ENCODE peak calls at places on chromosomes 5 and 9, in eight cellular contexts. H is breast epithelium, J is fibroblast of lung, Q is SJSA1, V is keratinocyte, K is lung, T is heart left ventricle, L is PC-3. B is an unnamed sample.

GRCh38 chr9:100515578-100516494 is 42.9 kb downstream of the TMEFF1 start:
- DNase-seq in H (no peak), J (peak), Q (no peak), V (no peak), K (no peak), T (no peak), L (no peak), B (no peak)

GRCh38 chr5:107310181-107310580 is 360.6 kb downstream of the EFNA5 start:
- DNase-seq in H (no peak), J (no peak), Q (no peak), V (no peak), K (no peak), T (no peak), L (no peak), B (no peak)

GRCh38 chr5:887947-888640 is 4.5 kb downstream of the BRD9 start:
- DNase-seq in H (no peak), J (no peak), Q (no peak), V (no peak), K (no peak), T (no peak), L (no peak), B (no peak)

GRCh38 chr5:79811904-79812303 is 122.3 kb downstream of the CMYA5 start:
- DNase-seq in H (no peak), J (no peak), Q (no peak), V (no peak), K (no peak), T (no peak), L (no peak), B (no peak)

GRCh38 chr9:89592201-89592815 is 12.5 kb upstream of the GADD45G start:
- DNase-seq in H (no peak), J (no peak), Q (no peak), V (no peak), K (peak), T (no peak), L (no peak), B (no peak)

GRCh38 chr9:116842658-116843057 is 155.6 kb downstream of the TRIM32 start:
- DNase-seq in H (no peak), J (no peak), Q (no peak), V (no peak), K (no peak), T (no peak), L (peak), B (no peak)

GRCh38 chr5:42250-42649 is 49.7 kb upstream of the PLEKHG4B start:
- DNase-seq in H (no peak), J (peak), Q (no peak), V (no peak), K (no peak), T (no peak), L (peak), B (no peak)

GRCh38 chr5:4100739-4101138 is 505.1 kb downstream of the IRX1 start:
- DNase-seq in H (no peak), J (no peak), Q (no peak), V (no peak), K (no peak), T (no peak), L (no peak), B (no peak)

GRCh38 chr9:88738708-88739107 is 203.7 kb downstream of the NXNL2 start:
- DNase-seq in H (no peak), J (peak), Q (no peak), V (no peak), K (no peak), T (no peak), L (no peak), B (no peak)

GRCh38 chr5:137778772-137779564 is 24.8 kb upstream of the HNRNPA0 start:
- DNase-seq in H (no peak), J (peak), Q (no peak), V (no peak), K (no peak), T (no peak), L (peak), B (no peak)

GRCh38 chr5:2710910-2711309 is 40.6 kb downstream of the IRX2 start:
- DNase-seq in H (no peak), J (peak), Q (no peak), V (no peak), K (no peak), T (no peak), L (peak), B (no peak)

DNA sequence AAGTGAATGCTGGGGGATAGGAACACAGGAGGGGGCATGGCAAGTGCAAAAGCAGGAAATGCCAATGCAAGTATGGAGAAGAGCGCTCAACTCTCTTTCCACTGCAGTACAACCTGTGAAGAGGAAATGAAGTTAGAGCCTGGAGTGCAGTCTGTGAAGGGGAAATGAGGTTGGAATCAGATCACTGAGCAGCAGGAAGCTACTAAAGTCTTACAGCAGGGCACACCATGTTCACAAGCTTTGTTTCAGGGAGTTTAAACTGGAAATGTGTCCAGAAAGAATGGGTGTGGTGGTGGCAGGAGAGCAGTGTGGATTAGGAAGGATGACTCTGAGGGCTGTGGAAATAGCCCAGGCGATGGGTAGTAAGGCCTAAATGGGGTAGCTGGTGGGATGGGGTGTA is 15.4 kb downstream of the ARHGEF37 start:
- DNase-seq in H (no peak), J (no peak), Q (no peak), V (no peak), K (no peak), T (no peak), L (no peak), B (no peak)
- H3K27ac ChIP-seq in H (peak), J (no peak), Q (no peak), V (no peak), K (peak), T (peak), L (no peak), B (peak)

DNA sequence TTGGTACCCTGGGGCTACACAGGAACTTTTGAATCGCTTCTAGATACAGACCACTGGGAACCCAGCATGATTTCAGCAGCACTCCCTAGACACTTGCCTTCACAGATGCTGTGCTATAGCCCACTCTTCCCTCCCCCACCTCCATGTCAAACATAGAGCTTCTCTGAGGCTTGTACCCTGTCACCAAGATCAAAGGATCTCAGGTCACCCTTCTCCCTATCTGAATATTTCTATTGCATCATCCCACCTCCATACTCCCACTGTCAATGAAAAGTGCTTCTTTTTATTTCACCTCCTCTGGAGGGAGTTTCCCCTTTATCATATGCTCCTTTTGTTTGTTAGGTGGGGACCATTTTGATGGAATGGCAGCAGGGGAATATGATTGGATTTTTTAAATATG is 29.2 kb upstream of the PHF24 start:
- DNase-seq in H (no peak), J (no peak), Q (no peak), V (no peak), K (no peak), T (no peak), L (no peak), B (no peak)
- H3K27ac ChIP-seq in H (no peak), J (no peak), Q (no peak), V (no peak), K (no peak), T (no peak), L (no peak), B (no peak)

GRCh38 chr9:134993996-134994720 is 76.4 kb upstream of the FCN1 start:
- DNase-seq in H (peak), J (no peak), Q (no peak), V (no peak), K (no peak), T (no peak), L (no peak), B (no peak)
- H3K27ac ChIP-seq in H (no peak), J (no peak), Q (no peak), V (no peak), K (no peak), T (no peak), L (no peak), B (no peak)

GRCh38 chr5:126961702-126962101 is 68.7 kb downstream of the MARCHF3 start:
- DNase-seq in H (no peak), J (peak), Q (no peak), V (peak), K (no peak), T (no peak), L (peak), B (peak)

GRCh38 chr5:126954981-126955380 is 75.4 kb downstream of the MARCHF3 start:
- DNase-seq in H (no peak), J (no peak), Q (no peak), V (no peak), K (no peak), T (no peak), L (no peak), B (no peak)

GRCh38 chr5:126959188-126959587 is 71.2 kb downstream of the MARCHF3 start:
- DNase-seq in H (no peak), J (no peak), Q (no peak), V (no peak), K (no peak), T (no peak), L (no peak), B (no peak)

GRCh38 chr5:126961128-126961527 is 69.2 kb downstream of the MARCHF3 start:
- DNase-seq in H (no peak), J (no peak), Q (no peak), V (no peak), K (no peak), T (no peak), L (no peak), B (no peak)

DNA sequence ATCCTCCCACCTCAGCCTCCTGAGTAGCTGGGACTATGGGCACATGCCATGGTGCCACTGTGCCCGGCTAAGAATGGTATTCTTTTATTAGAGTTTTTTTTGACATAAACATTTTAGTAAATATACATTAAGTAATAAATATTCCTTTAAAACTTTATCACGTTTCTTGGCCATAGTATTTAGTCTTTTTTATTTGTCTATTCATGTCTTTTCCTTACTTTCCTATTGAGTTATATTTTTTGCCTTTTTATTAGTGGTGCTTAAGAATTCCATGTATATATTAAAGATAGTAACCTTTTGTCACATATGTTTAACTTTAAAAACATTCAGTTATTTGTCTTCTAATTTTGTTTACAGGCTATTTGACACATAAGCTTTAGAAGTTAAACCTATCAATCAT is 73.4 kb downstream of the MARCHF3 start:
- DNase-seq in H (no peak), J (no peak), Q (no peak), V (no peak), K (no peak), T (no peak), L (no peak), B (no peak)
- H3K27ac ChIP-seq in H (no peak), J (no peak), Q (no peak), V (no peak), K (no peak), T (no peak), L (no peak), B (no peak)

GRCh38 chr5:7363067-7363677 is 32.8 kb upstream of the ADCY2 start:
- DNase-seq in H (no peak), J (no peak), Q (no peak), V (no peak), K (no peak), T (no peak), L (no peak), B (no peak)
- H3K27ac ChIP-seq in H (no peak), J (no peak), Q (no peak), V (no peak), K (no peak), T (no peak), L (no peak), B (no peak)

DNA sequence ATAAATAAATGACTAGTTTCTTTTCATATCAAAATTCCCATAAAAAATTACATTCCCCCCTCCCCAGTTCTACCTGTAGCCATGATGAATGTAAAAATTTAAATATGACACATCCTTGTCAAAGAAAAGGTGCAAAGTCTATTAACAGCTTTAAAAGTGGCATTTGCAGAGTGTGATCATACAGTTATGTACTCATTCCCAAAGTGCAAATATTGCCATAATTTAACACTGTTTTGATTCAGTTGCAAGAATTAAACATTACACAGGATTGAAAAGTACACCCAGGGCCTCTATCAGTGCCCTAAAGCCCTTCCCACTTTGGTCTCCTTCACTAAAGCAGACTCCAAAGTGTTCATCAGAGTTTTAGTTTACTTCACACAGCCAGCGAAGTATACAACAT is 51.8 kb downstream of the RNF145 start:
- DNase-seq in H (no peak), J (no peak), Q (no peak), V (no peak), K (no peak), T (no peak), L (no peak), B (no peak)
- H3K27ac ChIP-seq in H (no peak), J (no peak), Q (no peak), V (no peak), K (no peak), T (no peak), L (no peak), B (peak)

B was measured in epithelial cell of prostate.